ENCODE peak calls at places on chromosomes 1 and 21, in six cellular contexts. U, F, X, M, J and L are unnamed samples.

GRCh38 chr1:182515556-182515955 is 65.6 kb downstream of the RGSL1 start:
- DNase-seq in U (no peak), F (no peak), X (peak; percentile 24), M (no peak), J (no peak), L (no peak)

GRCh38 chr1:50742523-50742922 is 217.5 kb downstream of the FAF1 start:
- DNase-seq in U (no peak), F (no peak), X (no peak), M (no peak), J (no peak), L (no peak)

GRCh38 chr1:177884499-177885021 is 85.3 kb downstream of the SEC16B start:
- DNase-seq in U (no peak), F (no peak), X (no peak), M (no peak), J (no peak), L (no peak)

GRCh38 chr1:51491166-51491981 is 27.7 kb downstream of the EPS15 start:
- DNase-seq in U (no peak), F (no peak), X (no peak), M (no peak), J (no peak), L (no peak)

GRCh38 chr1:234584926-234585325 is 25.1 kb downstream of the IRF2BP2 start:
- DNase-seq in U (no peak), F (no peak), X (no peak), M (no peak), J (peak; percentile 69), L (no peak)

GRCh38 chr1:228154685-228155571 is 5.2 kb downstream of the GJC2 start:
- DNase-seq in U (peak; percentile 80), F (peak; percentile 32), X (peak; percentile 55), M (no peak), J (no peak), L (no peak)

GRCh38 chr1:104929280-104929679 is 1179.6 kb downstream of the AMY1C start:
- DNase-seq in U (no peak), F (no peak), X (no peak), M (no peak), J (no peak), L (no peak)

GRCh38 chr1:115166531-115167091 is 77.3 kb upstream of the TSPAN2 start:
- DNase-seq in U (no peak), F (no peak), X (no peak), M (no peak), J (no peak), L (no peak)

GRCh38 chr21:45957986-45958610 is 23.5 kb upstream of the COL6A1 start:
- DNase-seq in U (no peak), F (no peak), X (no peak), M (no peak), J (no peak), L (no peak)

GRCh38 chr1:62991152-62991551 is 207.2 kb downstream of the ATG4C start:
- DNase-seq in U (no peak), F (no peak), X (peak; percentile 42), M (no peak), J (no peak), L (no peak)

GRCh38 chr1:37476460-37477197 is 2.2 kb downstream of the ZC3H12A start:
- DNase-seq in U (peak; percentile 63), F (peak; percentile 72), X (peak; percentile 57), M (no peak), J (peak; percentile 78), L (no peak)

GRCh38 chr1:230125633-230126528 is 58.8 kb downstream of the GALNT2 start:
- DNase-seq in U (no peak), F (no peak), X (no peak), M (no peak), J (no peak), L (no peak)

GRCh38 chr1:14855278-14855677 is 256.8 kb downstream of the KAZN start:
- DNase-seq in U (no peak), F (no peak), X (no peak), M (no peak), J (no peak), L (no peak)
- H3K27me3 ChIP-seq in U (no peaks in the 10 kb centered on the region), F (no peaks in the 10 kb centered on the region), X (no peaks in the 10 kb centered on the region), M (no peaks in the 10 kb centered on the region), J (no peaks in the 10 kb centered on the region), L (no peaks in the 10 kb centered on the region)

GRCh38 chr1:3741566-3742438 is 10.4 kb upstream of the CCDC27 start:
- DNase-seq in U (no peak), F (peak; percentile 45), X (no peak), M (no peak), J (no peak), L (no peak)

GRCh38 chr1:3743826-3744225 is 8.4 kb upstream of the CCDC27 start:
- DNase-seq in U (no peak), F (no peak), X (no peak), M (no peak), J (no peak), L (no peak)

GRCh38 chr1:3742439-3743298 is 9.6 kb upstream of the CCDC27 start:
- DNase-seq in U (no peak), F (peak; percentile 41), X (no peak), M (no peak), J (no peak), L (no peak)

GRCh38 chr1:3744646-3745045 is 7.6 kb upstream of the CCDC27 start:
- DNase-seq in U (no peak), F (peak; percentile 50), X (no peak), M (no peak), J (no peak), L (no peak)

DNA sequence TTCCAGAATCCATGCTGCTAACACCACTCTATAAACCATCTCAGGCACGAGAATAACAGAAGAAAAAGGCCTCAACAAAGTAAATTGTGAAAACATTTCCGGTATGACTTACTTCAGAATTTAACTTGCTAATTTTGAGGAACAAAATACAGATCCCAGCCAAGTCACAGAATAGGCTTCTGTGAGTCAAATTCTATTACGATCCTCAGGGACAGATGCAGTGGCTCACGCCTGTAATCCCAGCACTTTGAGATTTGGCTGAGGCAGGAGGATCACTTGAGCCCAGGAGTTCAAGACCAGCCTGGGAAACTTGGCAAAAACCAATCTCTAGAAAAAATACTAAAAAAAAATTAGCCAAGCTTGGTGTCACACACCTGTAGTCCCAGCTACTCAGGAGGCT is 8.8 kb upstream of the CCDC27 start:
- DNase-seq in U (no peak), F (no peak), X (no peak), M (no peak), J (no peak), L (no peak)
- H3K27me3 ChIP-seq in U (no peaks in the 10 kb centered on the region), F (no peaks in the 10 kb centered on the region), X (no peaks in the 10 kb centered on the region), M (no peaks in the 10 kb centered on the region), J (no peaks in the 10 kb centered on the region), L (no peaks in the 10 kb centered on the region)

DNA sequence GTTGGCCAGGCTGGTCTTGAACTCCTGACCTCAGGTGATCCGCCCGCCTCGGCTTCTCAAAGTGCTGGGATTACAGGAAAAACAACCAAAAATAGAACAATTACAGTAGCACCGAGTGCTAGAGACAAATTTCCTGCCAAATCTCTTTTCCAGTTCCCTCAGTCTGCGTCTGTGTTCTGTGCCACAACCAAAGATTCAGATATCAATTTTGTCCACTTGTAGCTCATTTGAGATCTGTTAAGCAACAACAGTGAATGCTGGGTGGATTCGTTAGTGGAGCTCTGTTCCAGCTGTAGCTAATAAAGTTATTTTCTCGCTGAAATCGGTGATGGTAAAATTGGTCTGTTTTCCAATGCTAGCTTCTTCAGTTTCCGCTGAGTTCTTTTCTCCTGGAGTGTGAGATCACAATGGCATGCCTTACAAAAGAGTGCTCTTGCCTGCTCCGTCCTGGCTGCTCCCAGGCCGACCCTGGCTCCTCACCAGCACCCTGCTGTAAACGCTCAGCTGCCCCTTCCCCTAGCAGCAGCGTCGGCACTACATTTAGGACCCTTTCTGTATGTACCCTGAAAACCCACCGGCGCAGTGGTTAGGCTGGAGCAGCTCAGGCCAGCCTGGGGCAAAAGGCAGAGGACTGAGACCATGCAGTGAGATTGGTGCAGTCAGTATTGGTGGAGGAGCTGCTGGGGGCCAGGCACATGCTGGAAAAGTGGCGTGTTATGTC is 395.4 kb downstream of the KIF26B start:
- DNase-seq in U (no peak), F (no peak), X (peak; percentile 55), M (no peak), J (no peak), L (no peak)
- H3K27me3 ChIP-seq in U (no peaks in the 10 kb centered on the region), F (no peaks in the 10 kb centered on the region), X (no peaks in the 10 kb centered on the region), M (no peaks in the 10 kb centered on the region), J (no peaks in the 10 kb centered on the region), L (no peaks in the 10 kb centered on the region)

GRCh38 chr1:26410706-26411623 is at the start of gene LIN28A:
- DNase-seq in U (no peak), F (no peak), X (peak; percentile 51), M (no peak), J (no peak), L (no peak)
- H3K27me3 ChIP-seq in U (peaks cover 68% of the 10 kb centered on the region), F (peaks cover 28% of the 10 kb centered on the region), X (no peaks in the 10 kb centered on the region), M (peaks cover 13% of the 10 kb centered on the region), J (peaks cover 7% of the 10 kb centered on the region), L (peaks cover 53% of the 10 kb centered on the region)

GRCh38 chr1:191419842-191420241 is 738.4 kb upstream of the RGS18 start:
- DNase-seq in U (no peak), F (no peak), X (no peak), M (no peak), J (no peak), L (no peak)
- H3K27me3 ChIP-seq in U (no peaks in the 10 kb centered on the region), F (no peaks in the 10 kb centered on the region), X (no peaks in the 10 kb centered on the region), M (no peaks in the 10 kb centered on the region), J (no peaks in the 10 kb centered on the region), L (no peaks in the 10 kb centered on the region)

GRCh38 chr1:44408181-44409018 is 3.3 kb downstream of the RNF220 start:
- DNase-seq in U (no peak), F (peak; percentile 57), X (peak; percentile 81), M (no peak), J (no peak), L (no peak)
- H3K27me3 ChIP-seq in U (peaks cover 86% of the 10 kb centered on the region), F (peaks cover 64% of the 10 kb centered on the region), X (peaks cover 71% of the 10 kb centered on the region), M (peaks cover 29% of the 10 kb centered on the region), J (peaks cover 26% of the 10 kb centered on the region), L (peaks cover 82% of the 10 kb centered on the region)

GRCh38 chr1:936348-936747 is 12.6 kb downstream of the SAMD11 start:
- DNase-seq in U (no peak), F (no peak), X (no peak), M (no peak), J (no peak), L (no peak)
- H3K27me3 ChIP-seq in U (peaks cover 80% of the 10 kb centered on the region), F (peaks cover 9% of the 10 kb centered on the region), X (peaks cover 74% of the 10 kb centered on the region), M (peaks cover 3% of the 10 kb centered on the region), J (no peaks in the 10 kb centered on the region), L (peaks cover 13% of the 10 kb centered on the region)